ENCODE peak calls at places on chromosomes 7 and 10, in eight cellular contexts. One of them, this sample, is unnamed.

GRCh38 chr10:76305930-76306612 is 874.6 kb downstream of the LRMDA start:
- DNase-seq in H54: no peak
- DNase-seq in COLO829: no peak
- DNase-seq in heart left ventricle: no peak
- DNase-seq in NCI-H524: no peak
- DNase-seq in NCI-H2029: no peak
- DNase-seq in activated CD8-positive, alpha-beta T cell treated with anti-CD3 and anti-CD28 coated beads for 36 hours: no peak
- DNase-seq in activated naive CD4-positive, alpha-beta T cell treated with anti-CD3 and anti-CD28 coated beads, Interleukin-2, amount 10 ng/mL, durations not matched to agents 7 days and 5 days: no peak
- DNase-seq in this sample: no peak

GRCh38 chr7:2637505-2638223 is 5.9 kb downstream of the TTYH3 start:
- DNase-seq in H54: no peak
- DNase-seq in COLO829: no peak
- DNase-seq in heart left ventricle: peak; percentile 66
- DNase-seq in NCI-H524: no peak
- DNase-seq in NCI-H2029: no peak
- DNase-seq in activated CD8-positive, alpha-beta T cell treated with anti-CD3 and anti-CD28 coated beads for 36 hours: no peak
- DNase-seq in activated naive CD4-positive, alpha-beta T cell treated with anti-CD3 and anti-CD28 coated beads, Interleukin-2, amount 10 ng/mL, durations not matched to agents 7 days and 5 days: no peak
- DNase-seq in this sample: peak; percentile 85

GRCh38 chr7:135939268-135939667 is 37.9 kb downstream of the MTPN start:
- DNase-seq in H54: no peak
- DNase-seq in COLO829: peak; percentile 33
- DNase-seq in heart left ventricle: no peak
- DNase-seq in NCI-H524: no peak
- DNase-seq in NCI-H2029: no peak
- DNase-seq in activated CD8-positive, alpha-beta T cell treated with anti-CD3 and anti-CD28 coated beads for 36 hours: no peak
- DNase-seq in activated naive CD4-positive, alpha-beta T cell treated with anti-CD3 and anti-CD28 coated beads, Interleukin-2, amount 10 ng/mL, durations not matched to agents 7 days and 5 days: no peak
- DNase-seq in this sample: no peak

GRCh38 chr10:118841881-118842605 is 87.3 kb upstream of the CACUL1 start:
- DNase-seq in H54: no peak
- DNase-seq in COLO829: no peak
- DNase-seq in heart left ventricle: no peak
- DNase-seq in NCI-H524: peak; percentile 50
- DNase-seq in NCI-H2029: no peak
- DNase-seq in activated CD8-positive, alpha-beta T cell treated with anti-CD3 and anti-CD28 coated beads for 36 hours: no peak
- DNase-seq in activated naive CD4-positive, alpha-beta T cell treated with anti-CD3 and anti-CD28 coated beads, Interleukin-2, amount 10 ng/mL, durations not matched to agents 7 days and 5 days: no peak
- DNase-seq in this sample: no peak

GRCh38 chr7:29132980-29133379 is 13.4 kb downstream of the CPVL start:
- DNase-seq in H54: no peak
- DNase-seq in COLO829: no peak
- DNase-seq in heart left ventricle: no peak
- DNase-seq in NCI-H524: no peak
- DNase-seq in NCI-H2029: no peak
- DNase-seq in activated CD8-positive, alpha-beta T cell treated with anti-CD3 and anti-CD28 coated beads for 36 hours: no peak
- DNase-seq in activated naive CD4-positive, alpha-beta T cell treated with anti-CD3 and anti-CD28 coated beads, Interleukin-2, amount 10 ng/mL, durations not matched to agents 7 days and 5 days: no peak
- DNase-seq in this sample: no peak

GRCh38 chr10:72918352-72918751 is 24.8 kb downstream of the OIT3 start:
- DNase-seq in H54: no peak
- DNase-seq in COLO829: no peak
- DNase-seq in heart left ventricle: no peak
- DNase-seq in NCI-H524: no peak
- DNase-seq in NCI-H2029: no peak
- DNase-seq in activated CD8-positive, alpha-beta T cell treated with anti-CD3 and anti-CD28 coated beads for 36 hours: no peak
- DNase-seq in activated naive CD4-positive, alpha-beta T cell treated with anti-CD3 and anti-CD28 coated beads, Interleukin-2, amount 10 ng/mL, durations not matched to agents 7 days and 5 days: no peak
- DNase-seq in this sample: no peak

GRCh38 chr7:90579181-90579688 is 16.9 kb upstream of the CDK14 start:
- DNase-seq in H54: no peak
- DNase-seq in COLO829: no peak
- DNase-seq in heart left ventricle: no peak
- DNase-seq in NCI-H524: no peak
- DNase-seq in NCI-H2029: no peak
- DNase-seq in activated CD8-positive, alpha-beta T cell treated with anti-CD3 and anti-CD28 coated beads for 36 hours: no peak
- DNase-seq in activated naive CD4-positive, alpha-beta T cell treated with anti-CD3 and anti-CD28 coated beads, Interleukin-2, amount 10 ng/mL, durations not matched to agents 7 days and 5 days: no peak
- DNase-seq in this sample: no peak

GRCh38 chr10:90912176-90912575 is 8.7 kb downstream of the ANKRD1 start:
- DNase-seq in H54: no peak
- DNase-seq in COLO829: peak; percentile 2
- DNase-seq in heart left ventricle: no peak
- DNase-seq in NCI-H524: no peak
- DNase-seq in NCI-H2029: no peak
- DNase-seq in activated CD8-positive, alpha-beta T cell treated with anti-CD3 and anti-CD28 coated beads for 36 hours: no peak
- DNase-seq in activated naive CD4-positive, alpha-beta T cell treated with anti-CD3 and anti-CD28 coated beads, Interleukin-2, amount 10 ng/mL, durations not matched to agents 7 days and 5 days: no peak
- DNase-seq in this sample: no peak